ENCODE peak calls at places on chromosomes 4 and X, in seven cellular contexts. X is mesenchymal stem cell; Y is naive thymus-derived CD8-positive, alpha-beta T cell; L is stimulated activated CD8-positive, alpha-beta memory T cell treated with anti-CD3 and anti-CD28 coated beads, Interleukin-15, amount 100 ng/mL, for 24 hours; C is transverse colon; U is WTC11; E is AG20443. I is an unnamed sample.

GRCh38 chr4:173546776-173547175 is 16.7 kb upstream of the HAND2 start:
- DNase-seq in X (no peak), E (no peak), Y (no peak), L (no peak), U (no peak), C (no peak), I (no peak)

GRCh38 chr4:139956436-139957107 is 197.4 kb downstream of the MAML3 start:
- DNase-seq in E (no peak), U (no peak), X (no peak), L (no peak), Y (no peak), C (no peak), I (no peak)

GRCh38 chr4:153022233-153022632 is 86.1 kb downstream of the FHDC1 start:
- DNase-seq in X (no peak), U (no peak), Y (no peak), L (no peak), E (no peak), C (peak; percentile 12), I (peak; percentile 74)

GRCh38 chr4:142549726-142550463 is 296.2 kb downstream of the INPP4B start:
- DNase-seq in Y (no peak), C (no peak), X (peak; percentile 43), E (peak; percentile 52), L (no peak), U (no peak), I (no peak)

GRCh38 chr4:11365039-11365438 is 63.7 kb downstream of the HS3ST1 start:
- DNase-seq in U (no peak), E (no peak), Y (no peak), X (no peak), L (no peak), C (no peak), I (no peak)

GRCh38 chr4:110854021-110854678 is 231.3 kb upstream of the PITX2 start:
- DNase-seq in L (no peak), E (peak; percentile 70), C (peak; percentile 56), X (peak; percentile 93), U (no peak), Y (no peak), I (peak; percentile 54)

GRCh38 chr4:81472249-81473085 is 760 bp upstream of the RASGEF1B start:
- DNase-seq in U (peak; percentile 21), C (peak; percentile 57), Y (no peak), E (peak; percentile 24), L (no peak), X (peak; percentile 44), I (peak; percentile 59)

GRCh38 chr4:54882616-54883015 is 224.9 kb downstream of the KIT start:
- DNase-seq in E (no peak), L (no peak), C (no peak), U (no peak), X (peak; percentile 28), Y (no peak), I (no peak)

GRCh38 chr4:14345356-14345775 is 656.9 kb upstream of the CPEB2 start:
- DNase-seq in L (no peak), E (peak; percentile 40), Y (no peak), U (no peak), C (no peak), X (peak; percentile 64), I (no peak)

GRCh38 chrX:734411-734810 is 103.8 kb downstream of the SHOX start:
- DNase-seq in X (no peak), Y (no peak), E (no peak), U (no peak), L (no peak), C (no peak), I (no peak)

GRCh38 chr4:124631760-124632159 is 80.8 kb downstream of the ANKRD50 start:
- DNase-seq in E (peak; percentile 76), U (no peak), C (peak; percentile 8), L (no peak), Y (no peak), X (peak; percentile 95), I (peak; percentile 58)

GRCh38 chrX:95885074-95885473 is 799.6 kb upstream of the DIAPH2 start:
- DNase-seq in Y (no peak), C (peak; percentile 30), U (no peak), E (no peak), X (peak; percentile 45), L (no peak), I (no peak)

GRCh38 chr4:20084488-20084887 is 167.2 kb upstream of the SLIT2 start:
- DNase-seq in E (no peak), L (no peak), C (no peak), Y (no peak), U (no peak), X (no peak), I (no peak)

GRCh38 chr4:78162821-78163220 is 105.7 kb downstream of the FRAS1 start:
- DNase-seq in X (no peak), L (no peak), E (no peak), U (no peak), C (no peak), Y (no peak), I (no peak)

GRCh38 chr4:156870166-156870565 is 101.4 kb downstream of the PDGFC start:
- DNase-seq in X (no peak), C (no peak), U (no peak), E (no peak), Y (no peak), L (no peak), I (no peak)

GRCh38 chrX:29318051-29318450 is 730.8 kb downstream of the IL1RAPL1 start:
- DNase-seq in U (no peak), L (no peak), Y (no peak), C (no peak), X (no peak), E (no peak), I (no peak)

GRCh38 chr4:144648042-144648441 is 2.1 kb downstream of the HHIP start:
- DNase-seq in U (no peak), E (no peak), X (no peak), L (no peak), C (no peak), Y (no peak), I (no peak)

GRCh38 chr4:54063737-54064316 is 578 bp downstream of the CHIC2 start:
- DNase-seq in U (peak; percentile 26), C (peak; percentile 41), X (peak; percentile 54), L (peak; percentile 3), Y (peak; percentile 58), E (peak; percentile 19), I (peak; percentile 55)